ENCODE peak calls at places on chromosomes 6 and 20, in four cellular contexts. S is prostate gland, D is heart left ventricle, N is fibroblast of lung. G is an unnamed sample.

GRCh38 chr6:137261393-137262154 is 42.4 kb upstream of the IFNGR1 start:
- DNase-seq in S (peak), N (peak), D (no peak), G (no peak)

GRCh38 chr6:52352239-52353008 is 9.5 kb upstream of the PAQR8 start:
- DNase-seq in S (peak), D (no peak), N (peak), G (no peak)

GRCh38 chr6:40536442-40536841 is 50.7 kb downstream of the LRFN2 start:
- DNase-seq in D (no peak), S (no peak), N (no peak), G (no peak)

GRCh38 chr6:18261877-18262276 is 2.5 kb downstream of the DEK start:
- DNase-seq in N (no peak), S (no peak), D (no peak), G (no peak)

GRCh38 chr6:1825926-1826325 is 216.2 kb downstream of the FOXC1 start:
- DNase-seq in D (no peak), S (no peak), N (no peak), G (no peak)

GRCh38 chr6:38346291-38347079 is 293.2 kb downstream of the BTBD9 start:
- DNase-seq in D (no peak), S (no peak), N (peak), G (no peak)

GRCh38 chr20:48697845-48698491 is 129.8 kb downstream of the PREX1 start:
- DNase-seq in N (peak), S (peak), D (peak), G (no peak)

GRCh38 chr6:10720229-10720959 is 2.5 kb upstream of the TMEM14C start:
- DNase-seq in S (no peak), D (peak), N (peak), G (peak)

GRCh38 chr6:35727935-35728662 is 8.7 kb upstream of the ARMC12 start:
- DNase-seq in S (peak), N (peak), D (peak), G (peak)
- H3K27ac ChIP-seq in S (peak), N (peak), D (peak), G (peak)

GRCh38 chr6:80742481-80742880 is 636.0 kb downstream of the BCKDHB start:
- DNase-seq in N (peak), S (no peak), D (no peak), G (no peak)
- TF ChIP-seq CTCF in N (peak), S (no peak), D (no peak), G (no peak)

GRCh38 chr6:107667790-107668189 is 156.3 kb downstream of the SCML4 start:
- DNase-seq in S (no peak), D (no peak), N (no peak), G (no peak)

GRCh38 chr6:107662333-107662732 is 161.8 kb downstream of the SCML4 start:
- DNase-seq in S (no peak), D (no peak), N (no peak), G (no peak)

GRCh38 chr6:107666084-107666981 is 157.8 kb downstream of the SCML4 start:
- DNase-seq in S (peak), N (peak), D (no peak), G (no peak)

GRCh38 chr6:107663308-107663707 is 160.8 kb downstream of the SCML4 start:
- DNase-seq in D (no peak), N (no peak), S (no peak), G (no peak)

DNA sequence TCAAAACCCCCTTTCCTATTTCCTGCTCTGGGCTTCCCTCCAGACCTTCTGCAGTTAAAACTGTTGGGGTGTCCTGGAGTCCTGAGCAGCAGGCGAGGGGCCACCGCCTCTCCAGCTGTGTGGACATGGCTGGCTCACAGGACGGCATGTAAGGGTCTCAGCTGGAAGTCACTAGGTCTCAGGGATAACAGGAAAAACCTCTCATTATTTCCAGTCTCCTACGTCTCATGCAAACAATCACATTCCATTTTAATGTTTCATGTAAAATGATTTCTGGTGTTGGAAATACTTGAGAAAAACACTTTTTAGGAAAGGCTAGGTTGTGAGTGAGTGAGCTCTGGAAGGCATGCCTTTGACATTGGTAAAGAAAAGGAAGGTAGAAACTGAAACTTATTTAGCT is 158.7 kb downstream of the SCML4 start:
- DNase-seq in N (peak), D (no peak), S (no peak), G (no peak)
- H3K4me3 ChIP-seq in N (no peak), D (no peak), S (no peak), G (no peak)

DNA sequence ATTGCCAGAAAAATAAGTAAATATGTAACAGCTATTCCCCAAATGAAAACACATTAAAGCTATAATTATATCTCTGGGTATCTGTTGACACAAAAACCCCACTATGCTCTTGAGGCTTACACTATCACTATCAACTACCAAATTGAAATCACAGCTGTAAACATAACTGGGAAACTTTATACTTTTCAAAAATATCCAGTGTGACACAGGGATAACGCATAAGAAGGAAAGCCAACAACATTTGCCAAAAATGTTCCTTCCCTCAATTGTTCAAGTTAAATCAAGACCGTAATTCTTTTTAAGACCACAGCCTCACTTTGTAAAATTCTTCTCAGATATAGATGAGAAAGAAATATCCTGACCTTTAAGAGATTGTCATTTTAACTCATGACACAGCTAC is 3.1 kb downstream of the ZHX3 start:
- DNase-seq in D (no peak), N (no peak), S (no peak), G (no peak)
- H3K27ac ChIP-seq in D (peak), N (no peak), S (no peak), G (peak)

GRCh38 chr20:43032459-43032858 is 157.2 kb downstream of the PTPRT start:
- DNase-seq in S (no peak), D (no peak), N (no peak), G (no peak)
- TF ChIP-seq CTCF in S (no peak), D (no peak), N (no peak), G (no peak)

GRCh38 chr6:164346631-164347030 is 932.1 kb downstream of the QKI start:
- DNase-seq in N (no peak), D (no peak), S (no peak), G (no peak)

GRCh38 chr6:164345340-164345739 is 930.8 kb downstream of the QKI start:
- DNase-seq in N (no peak), S (no peak), D (no peak), G (no peak)

GRCh38 chr6:164347455-164347854 is 932.9 kb downstream of the QKI start:
- DNase-seq in D (no peak), N (no peak), S (no peak), G (no peak)

GRCh38 chr6:164344801-164345291 is 930.3 kb downstream of the QKI start:
- DNase-seq in S (no peak), N (no peak), D (no peak), G (no peak)

GRCh38 chr6:164345856-164346496 is 931.5 kb downstream of the QKI start:
- DNase-seq in D (no peak), N (no peak), S (no peak), G (no peak)
- H3K4me3 ChIP-seq in D (no peak), N (no peak), S (no peak), G (no peak)

GRCh38 chr6:149717588-149718458 is at the start of gene LATS1:
- DNase-seq in N (peak), D (peak), S (peak), G (peak)

GRCh38 chr6:149714442-149714841 is 3.5 kb downstream of the LATS1 start:
- DNase-seq in S (no peak), N (no peak), D (no peak), G (no peak)

GRCh38 chr6:149717255-149717587 is 680 bp downstream of the LATS1 start:
- DNase-seq in N (no peak), S (no peak), D (no peak), G (no peak)

GRCh38 chr6:149716584-149716983 is 1.3 kb downstream of the LATS1 start:
- DNase-seq in N (no peak), S (no peak), D (no peak), G (no peak)

GRCh38 chr6:149716181-149716580 is 1.7 kb downstream of the LATS1 start:
- DNase-seq in S (no peak), N (no peak), D (no peak), G (no peak)
- H3K27ac ChIP-seq in S (no peak), N (no peak), D (peak), G (peak)

GRCh38 chr6:143060354-143060805 is 309 bp upstream of the AIG1 start:
- DNase-seq in S (peak), D (peak), N (peak), G (peak)
- TF ChIP-seq CTCF in S (peak), D (no peak), N (no peak), G (peak)

DNA sequence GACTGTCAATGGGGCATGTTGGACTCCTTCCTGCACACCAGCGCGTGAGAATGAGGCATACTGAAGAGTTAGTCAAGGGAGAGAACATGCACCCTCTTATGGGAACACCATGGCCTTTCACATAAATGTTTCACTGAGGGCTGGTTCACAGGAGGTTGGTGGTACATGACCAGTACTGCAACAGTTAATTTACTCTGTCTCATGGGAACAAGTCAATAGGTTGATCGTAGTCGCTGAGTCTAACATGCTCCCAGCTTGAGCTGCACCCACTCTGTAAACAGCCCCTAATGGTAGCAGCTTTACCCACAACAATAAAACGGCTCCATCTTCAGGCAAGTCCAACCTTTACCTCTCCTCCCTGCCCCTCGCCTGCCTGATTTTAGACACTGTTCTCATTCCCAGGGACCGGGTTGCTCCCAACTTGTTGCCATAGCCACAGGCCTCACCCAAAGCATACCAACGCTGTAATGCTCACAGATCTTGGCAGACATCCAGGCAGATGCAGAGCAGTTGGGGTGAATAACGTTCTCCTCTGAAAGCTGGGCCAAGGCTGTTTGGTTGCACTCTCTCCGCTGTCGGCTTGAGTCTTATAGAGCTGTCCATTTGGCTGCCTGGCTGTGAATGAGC is 111.3 kb downstream of the LY86 start:
- DNase-seq in S (peak), N (peak), D (peak), G (peak)
- H3K4me3 ChIP-seq in S (no peak), N (no peak), D (no peak), G (no peak)

G was measured in uterus.